ENCODE peak calls at places on chromosome 11, in six cellular contexts. Q is osteocyte, M is adrenal gland, Z is endothelial cell, S is ACHN, L is HTR-8/SVneo. I is an unnamed sample.

GRCh38 chr11:119617343-119617713 is 111.7 kb downstream of the NECTIN1 start:
- DNase-seq in Q (no peak), M (no peak), Z (no peak), S (no peak), L (no peak), I (no peak)

GRCh38 chr11:69899957-69900821 is 81.0 kb upstream of the FGF3 start:
- DNase-seq in Q (no peak), M (peak), Z (no peak), S (no peak), L (peak), I (peak)

GRCh38 chr11:125170406-125171031 is 6.0 kb downstream of the PKNOX2 start:
- DNase-seq in Q (no peak), M (peak), Z (no peak), S (no peak), L (no peak), I (no peak)

GRCh38 chr11:43282607-43283440 is 29.0 kb upstream of the API5 start:
- DNase-seq in Q (no peak), M (peak), Z (peak), S (peak), L (peak), I (peak)

GRCh38 chr11:76903325-76903724 is 42.6 kb downstream of the ACER3 start:
- DNase-seq in Q (no peak), M (no peak), Z (no peak), S (no peak), L (no peak), I (no peak)

GRCh38 chr11:44275241-44275640 is 34.7 kb downstream of the ALX4 start:
- DNase-seq in Q (no peak), M (no peak), Z (no peak), S (no peak), L (no peak), I (no peak)

GRCh38 chr11:44047931-44048431 is at the start of gene ACCSL:
- DNase-seq in Q (peak), M (no peak), Z (no peak), S (no peak), L (no peak), I (peak)

GRCh38 chr11:132576706-132577105 is 955.6 kb downstream of the OPCML start:
- DNase-seq in Q (peak), M (peak), Z (no peak), S (peak), L (peak), I (peak)

GRCh38 chr11:121328213-121328966 is 35.8 kb downstream of the SC5D start:
- DNase-seq in Q (no peak), M (no peak), Z (no peak), S (no peak), L (no peak), I (no peak)

GRCh38 chr11:17423533-17424310 is 35.3 kb upstream of the KCNJ11 start:
- DNase-seq in Q (no peak), M (no peak), Z (no peak), S (no peak), L (no peak), I (peak)

GRCh38 chr11:38014405-38014804 is 1416.4 kb upstream of the RAG2 start:
- DNase-seq in Q (no peak), M (no peak), Z (no peak), S (no peak), L (no peak), I (no peak)

GRCh38 chr11:65766535-65766934 is 14.2 kb downstream of the AP5B1 start:
- DNase-seq in Q (peak), M (no peak), Z (no peak), S (no peak), L (no peak), I (no peak)

GRCh38 chr11:34558673-34559072 is 45.1 kb upstream of the ELF5 start:
- DNase-seq in Q (no peak), M (no peak), Z (no peak), S (no peak), L (no peak), I (no peak)

GRCh38 chr11:111694851-111695250 is 71.3 kb downstream of the PPP2R1B start:
- DNase-seq in Q (no peak), M (peak), Z (no peak), S (no peak), L (peak), I (no peak)

GRCh38 chr11:43574949-43575915 is 105.3 kb upstream of the HSD17B12 start:
- DNase-seq in Q (peak), M (no peak), Z (no peak), S (no peak), L (no peak), I (peak)